ENCODE peak calls at places on chromosomes 2 and 18, in four cellular contexts. E is HepG2, B is K562, J is A549. M is an unnamed sample.

GRCh38 chr2:146246017-146246733 is 1598.7 kb upstream of the ACVR2A start:
- DNase-seq in E (no peak), B (no peak), J (no peak), M (no peak)

GRCh38 chr2:172282944-172283343 is 144.4 kb upstream of the ITGA6 start:
- DNase-seq in E (no peak), B (no peak), J (no peak), M (no peak)

GRCh38 chr2:31729442-31730092 is 148.8 kb upstream of the SRD5A2 start:
- DNase-seq in E (peak), B (peak), J (peak), M (no peak)

GRCh38 chr2:128638741-128639477 is 320.2 kb upstream of the HS6ST1 start:
- DNase-seq in E (no peak), B (no peak), J (no peak), M (peak)

GRCh38 chr2:212727751-212728150 is 189.1 kb upstream of the ERBB4 start:
- DNase-seq in E (no peak), B (no peak), J (no peak), M (no peak)

GRCh38 chr2:237820421-237820820 is 21.8 kb downstream of the RBM44 start:
- DNase-seq in E (no peak), B (no peak), J (no peak), M (no peak)

GRCh38 chr18:6376433-6377229 is 38.1 kb downstream of the L3MBTL4 start:
- DNase-seq in E (peak), B (no peak), J (no peak), M (no peak)

GRCh38 chr18:8957731-8958130 is 144.8 kb upstream of the NDUFV2 start:
- DNase-seq in E (no peak), B (no peak), J (no peak), M (no peak)

GRCh38 chr2:20242727-20243377 is 17.9 kb upstream of the SDC1 start:
- DNase-seq in E (peak), B (no peak), J (no peak), M (peak)

GRCh38 chr2:67485431-67485830 is 88.3 kb downstream of the ETAA1 start:
- DNase-seq in E (no peak), B (no peak), J (no peak), M (no peak)

GRCh38 chr18:12651651-12652050 is 6.3 kb downstream of the SPIRE1 start:
- DNase-seq in E (no peak), B (no peak), J (no peak), M (no peak)

GRCh38 chr18:12654971-12655370 is 2.9 kb downstream of the SPIRE1 start:
- DNase-seq in E (no peak), B (no peak), J (no peak), M (no peak)

GRCh38 chr18:12656671-12657047 is 1.2 kb downstream of the SPIRE1 start:
- DNase-seq in E (no peak), B (no peak), J (no peak), M (no peak)

GRCh38 chr18:12657048-12657848 is 659 bp downstream of the SPIRE1 start:
- DNase-seq in E (no peak), B (peak), J (peak), M (peak)

GRCh38 chr18:12652861-12653401 is 5.0 kb downstream of the SPIRE1 start:
- DNase-seq in E (peak), B (peak), J (no peak), M (no peak)
- TF ChIP-seq ESRRA in E (no peak), B (peak), J (no peak), M (no peak)

DNA sequence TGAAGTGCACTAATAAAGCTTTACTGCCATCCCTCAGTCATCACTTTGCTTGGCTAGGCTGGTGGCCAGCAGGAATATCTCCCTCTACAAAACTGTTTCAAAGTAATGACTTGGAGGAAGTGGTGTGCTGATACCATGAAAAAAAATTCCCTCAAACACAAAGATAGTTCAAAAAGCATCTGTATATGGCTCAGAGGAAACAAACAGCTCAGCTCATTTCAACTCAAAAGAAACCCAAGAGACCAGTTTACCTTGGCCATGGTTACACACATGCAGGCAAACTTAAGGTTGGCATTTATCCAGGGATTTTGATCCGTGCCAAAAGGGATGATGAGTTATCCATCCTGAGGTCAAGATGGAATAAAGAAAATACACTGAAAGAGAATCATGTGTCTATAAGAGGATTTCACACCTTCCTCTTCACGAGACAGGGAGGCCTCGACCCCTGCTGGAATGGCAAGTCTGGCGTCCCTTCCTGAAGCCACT is 18.4 kb upstream of the WIPF1 start:
- DNase-seq in E (no peak), B (no peak), J (peak), M (no peak)
- TF ChIP-seq NR3C1 in E (no peak), B (no peak), J (no peak), M (no peak)

DNA sequence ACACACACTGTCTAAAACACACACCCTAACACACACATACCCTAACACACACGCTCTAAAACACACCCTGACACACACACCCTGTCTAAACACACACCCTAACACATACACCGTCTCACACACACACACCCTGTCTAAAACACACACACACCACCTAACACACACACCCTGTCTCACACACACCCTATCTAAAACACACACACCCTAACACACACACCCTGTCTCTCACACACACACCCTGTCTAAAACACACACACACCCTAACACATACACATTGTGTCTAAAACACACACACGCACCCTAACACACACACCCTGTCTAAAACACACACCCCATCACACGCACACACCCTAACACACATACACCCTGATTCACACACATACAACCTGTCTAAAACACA is 54.1 kb downstream of the HDAC4 start:
- DNase-seq in E (no peak), B (no peak), J (no peak), M (no peak)
- TF ChIP-seq ESRRA in E (no peak), B (no peak), J (no peak), M (no peak)

GRCh38 chr2:200252661-200253067 is 53.8 kb upstream of the SPATS2L start:
- DNase-seq in E (no peak), B (no peak), J (no peak), M (no peak)

GRCh38 chr2:200257570-200257969 is 48.9 kb upstream of the SPATS2L start:
- DNase-seq in E (no peak), B (no peak), J (no peak), M (no peak)

GRCh38 chr2:200254788-200255187 is 51.7 kb upstream of the SPATS2L start:
- DNase-seq in E (no peak), B (no peak), J (no peak), M (no peak)

GRCh38 chr2:200255549-200255948 is 50.9 kb upstream of the SPATS2L start:
- DNase-seq in E (no peak), B (no peak), J (no peak), M (no peak)

DNA sequence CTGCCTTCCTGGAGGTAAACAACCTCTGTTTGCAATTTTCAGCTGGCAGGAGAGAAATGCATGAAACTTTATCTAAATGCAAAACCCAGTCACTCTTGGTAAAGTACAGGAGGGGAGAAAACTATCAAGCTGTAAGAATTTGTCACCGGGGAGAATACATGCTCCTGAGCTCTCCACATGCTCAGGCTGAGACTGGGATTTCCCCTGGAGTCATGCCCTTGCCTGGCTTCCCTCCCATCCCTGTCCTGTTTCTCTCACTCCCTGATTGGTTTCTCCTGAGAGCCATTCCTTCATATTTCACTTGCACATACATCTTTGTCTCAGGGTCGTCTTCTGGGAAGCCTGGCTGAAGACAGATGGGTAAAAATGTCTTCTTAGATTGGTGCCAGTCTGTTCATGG is 52.9 kb upstream of the SPATS2L start:
- DNase-seq in E (no peak), B (no peak), J (no peak), M (no peak)
- TF ChIP-seq NR3C1 in E (no peak), B (no peak), J (no peak), M (no peak)

GRCh38 chr18:79645291-79645983 is 34.2 kb upstream of the CTDP1 start:
- DNase-seq in E (no peak), B (no peak), J (no peak), M (no peak)

GRCh38 chr18:79643049-79643765 is 36.4 kb upstream of the CTDP1 start:
- DNase-seq in E (no peak), B (no peak), J (no peak), M (no peak)

GRCh38 chr18:79644666-79645057 is 34.9 kb upstream of the CTDP1 start:
- DNase-seq in E (no peak), B (no peak), J (no peak), M (no peak)

GRCh38 chr18:79642626-79643025 is 37.0 kb upstream of the CTDP1 start:
- DNase-seq in E (no peak), B (no peak), J (no peak), M (no peak)

DNA sequence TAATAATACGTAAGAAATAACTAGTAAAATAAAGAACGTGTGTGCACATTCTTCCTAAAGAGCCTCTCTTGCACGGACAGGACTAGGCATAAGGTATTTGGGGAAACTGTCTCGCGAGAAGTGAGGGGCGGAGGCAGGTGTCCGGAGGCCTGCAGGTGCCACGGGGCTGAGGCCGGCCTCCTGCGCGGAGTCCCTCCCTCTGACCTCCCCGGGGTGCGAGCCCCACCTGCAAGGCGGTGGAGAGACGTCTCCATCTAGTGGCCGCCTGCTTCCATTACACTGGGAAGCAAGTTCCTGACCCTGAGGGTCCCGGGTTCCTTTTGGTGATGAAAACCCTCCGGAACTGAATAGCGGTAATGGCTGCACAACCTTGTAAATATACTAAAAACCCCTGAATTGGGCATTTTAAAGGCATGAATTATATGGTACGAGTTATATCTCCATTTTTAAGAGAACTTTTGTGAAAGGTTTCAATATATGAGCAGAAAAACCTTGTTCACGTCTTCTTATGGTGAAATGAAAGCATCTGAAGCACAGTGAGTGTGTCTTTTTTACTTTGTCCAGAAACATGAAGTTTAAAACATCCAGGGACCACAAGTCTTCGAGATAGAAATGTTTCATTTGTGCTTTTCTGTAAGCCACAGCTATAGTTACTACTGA is 35.5 kb upstream of the CTDP1 start:
- DNase-seq in E (peak), B (peak), J (peak), M (peak)
- TF ChIP-seq ESRRA in E (no peak), B (no peak), J (no peak), M (no peak)

GRCh38 chr2:181924336-181924735 is 32.8 kb downstream of the ITPRID2 start:
- DNase-seq in E (no peak), B (no peak), J (no peak), M (no peak)
- TF ChIP-seq NR3C1 in E (no peak), B (no peak), J (no peak), M (no peak)